ENCODE peak calls at places on chromosomes 1 and 21, in six cellular contexts. W, A, P, L, H and C are unnamed samples.

GRCh38 chr1:217393901-217394300 is 237.0 kb downstream of the GPATCH2 start:
- DNase-seq in W (no peak), L (no peak), A (peak; percentile 10), P (no peak), H (no peak), C (no peak)

GRCh38 chr1:162753001-162753658 is 37.4 kb upstream of the HSD17B7 start:
- DNase-seq in W (peak; percentile 9), A (no peak), L (no peak), P (no peak), H (no peak), C (no peak)

GRCh38 chr1:194028002-194028401 is 841.6 kb upstream of the B3GALT2 start:
- DNase-seq in H (no peak), P (no peak), L (no peak), A (peak; percentile 1), W (no peak), C (no peak)

GRCh38 chr21:32817206-32817605 is 45.7 kb upstream of the PAXBP1 start:
- DNase-seq in A (no peak), P (no peak), H (no peak), L (no peak), W (no peak), C (no peak)

GRCh38 chr1:19628879-19629278 is 15.2 kb upstream of the NBL1 start:
- DNase-seq in A (no peak), W (no peak), L (no peak), H (no peak), P (no peak), C (no peak)

GRCh38 chr1:108780937-108781574 is 34.6 kb downstream of the STXBP3 start:
- DNase-seq in H (no peak), W (no peak), A (no peak), L (no peak), P (no peak), C (no peak)

GRCh38 chr1:88982055-88982454 is 10.4 kb downstream of the KYAT3 start:
- DNase-seq in P (peak; percentile 12), L (no peak), A (peak; percentile 27), W (peak; percentile 24), H (no peak), C (no peak)

GRCh38 chr21:42836767-42837301 is 42.5 kb downstream of the WDR4 start:
- DNase-seq in L (no peak), P (no peak), H (no peak), W (no peak), A (no peak), C (no peak)

GRCh38 chr1:212233321-212233720 is 51.9 kb upstream of the PPP2R5A start:
- DNase-seq in L (no peak), A (no peak), H (no peak), W (no peak), P (no peak), C (no peak)

GRCh38 chr1:35499652-35500176 is 57.5 kb downstream of the KIAA0319L start:
- DNase-seq in W (no peak), P (no peak), H (no peak), A (no peak), L (no peak), C (peak; percentile 30)

GRCh38 chr1:13763264-13763663 is 63.3 kb downstream of the PRDM2 start:
- DNase-seq in H (no peak), L (no peak), A (no peak), P (no peak), W (no peak), C (no peak)

GRCh38 chr1:7902478-7903084 is 38.1 kb downstream of the TNFRSF9 start:
- DNase-seq in H (peak; percentile 73), P (peak; percentile 49), A (peak; percentile 75), L (peak; percentile 74), W (peak; percentile 47), C (peak; percentile 68)

GRCh38 chr1:218463194-218464156 is 118.3 kb downstream of the TGFB2 start:
- DNase-seq in H (no peak), W (peak; percentile 47), L (no peak), A (peak; percentile 63), P (peak; percentile 83), C (no peak)

GRCh38 chr1:94807742-94808491 is 12.2 kb upstream of the SLC44A3 start:
- DNase-seq in W (no peak), P (peak; percentile 27), A (no peak), L (no peak), H (no peak), C (peak; percentile 8)

GRCh38 chr1:59765036-59765730 is 49.6 kb upstream of the HOOK1 start:
- DNase-seq in P (no peak), L (no peak), A (peak; percentile 96), H (no peak), W (peak; percentile 92), C (no peak)

GRCh38 chr1:63843884-63844283 is 70.1 kb downstream of the ROR1 start:
- DNase-seq in W (no peak), L (no peak), P (no peak), H (no peak), A (no peak), C (no peak)

GRCh38 chr1:27366113-27366410 is 699 bp downstream of the MAP3K6 start:
- DNase-seq in A (peak; percentile 68), P (peak; percentile 70), H (peak; percentile 93), L (peak; percentile 68), W (no peak), C (peak; percentile 92)

GRCh38 chr1:107414550-107414949 is 273.7 kb downstream of the NTNG1 start:
- DNase-seq in P (no peak), L (no peak), A (no peak), H (no peak), W (no peak), C (no peak)

GRCh38 chr1:5765465-5765864 is 226.8 kb downstream of the NPHP4 start:
- DNase-seq in W (no peak), L (no peak), H (no peak), A (no peak), P (no peak), C (no peak)

GRCh38 chr1:37945743-37946702 is 830 bp downstream of the INPP5B start:
- DNase-seq in L (no peak), H (peak; percentile 21), W (no peak), P (peak; percentile 92), A (no peak), C (no peak)

GRCh38 chr21:33668180-33668579 is 25.9 kb downstream of the ITSN1 start:
- DNase-seq in P (peak; percentile 24), W (peak; percentile 17), A (no peak), L (no peak), H (no peak), C (no peak)

GRCh38 chr1:39205102-39205780 is 746 bp downstream of the MACF1 start:
- DNase-seq in W (peak; percentile 85), L (peak; percentile 30), A (peak; percentile 89), P (peak; percentile 76), H (no peak), C (peak; percentile 84)

GRCh38 chr1:50427086-50427817 is 4.0 kb upstream of the DMRTA2 start:
- DNase-seq in P (no peak), A (no peak), H (peak; percentile 22), W (no peak), L (peak; percentile 19), C (no peak)

GRCh38 chr1:54949971-54950360 is 30.5 kb upstream of the TMEM61 start:
- DNase-seq in W (no peak), L (no peak), H (no peak), A (no peak), P (no peak), C (no peak)

GRCh38 chr1:179153217-179153616 is 71.3 kb downstream of the TOR3A start:
- DNase-seq in A (no peak), W (no peak), P (no peak), L (no peak), H (no peak), C (no peak)

GRCh38 chr1:170032531-170033295 is 41.8 kb downstream of the KIFAP3 start:
- DNase-seq in L (no peak), W (no peak), H (no peak), P (peak; percentile 29), A (no peak), C (no peak)

GRCh38 chr1:3587133-3587733 is 24.1 kb downstream of the MEGF6 start:
- DNase-seq in P (peak; percentile 85), H (no peak), L (no peak), A (peak; percentile 39), W (no peak), C (no peak)

GRCh38 chr1:24071941-24072340 is 40.0 kb downstream of the MYOM3 start:
- DNase-seq in P (no peak), A (peak; percentile 15), W (no peak), L (no peak), H (no peak), C (no peak)

GRCh38 chr1:24075946-24076345 is 36.0 kb downstream of the MYOM3 start:
- DNase-seq in A (no peak), P (no peak), W (no peak), H (no peak), L (no peak), C (no peak)

GRCh38 chr1:24077278-24077978 is 34.5 kb downstream of the MYOM3 start:
- DNase-seq in P (no peak), L (no peak), W (no peak), A (no peak), H (no peak), C (no peak)

GRCh38 chr1:24074196-24074595 is 37.7 kb downstream of the MYOM3 start:
- DNase-seq in A (no peak), L (no peak), P (no peak), W (no peak), H (no peak), C (no peak)

DNA sequence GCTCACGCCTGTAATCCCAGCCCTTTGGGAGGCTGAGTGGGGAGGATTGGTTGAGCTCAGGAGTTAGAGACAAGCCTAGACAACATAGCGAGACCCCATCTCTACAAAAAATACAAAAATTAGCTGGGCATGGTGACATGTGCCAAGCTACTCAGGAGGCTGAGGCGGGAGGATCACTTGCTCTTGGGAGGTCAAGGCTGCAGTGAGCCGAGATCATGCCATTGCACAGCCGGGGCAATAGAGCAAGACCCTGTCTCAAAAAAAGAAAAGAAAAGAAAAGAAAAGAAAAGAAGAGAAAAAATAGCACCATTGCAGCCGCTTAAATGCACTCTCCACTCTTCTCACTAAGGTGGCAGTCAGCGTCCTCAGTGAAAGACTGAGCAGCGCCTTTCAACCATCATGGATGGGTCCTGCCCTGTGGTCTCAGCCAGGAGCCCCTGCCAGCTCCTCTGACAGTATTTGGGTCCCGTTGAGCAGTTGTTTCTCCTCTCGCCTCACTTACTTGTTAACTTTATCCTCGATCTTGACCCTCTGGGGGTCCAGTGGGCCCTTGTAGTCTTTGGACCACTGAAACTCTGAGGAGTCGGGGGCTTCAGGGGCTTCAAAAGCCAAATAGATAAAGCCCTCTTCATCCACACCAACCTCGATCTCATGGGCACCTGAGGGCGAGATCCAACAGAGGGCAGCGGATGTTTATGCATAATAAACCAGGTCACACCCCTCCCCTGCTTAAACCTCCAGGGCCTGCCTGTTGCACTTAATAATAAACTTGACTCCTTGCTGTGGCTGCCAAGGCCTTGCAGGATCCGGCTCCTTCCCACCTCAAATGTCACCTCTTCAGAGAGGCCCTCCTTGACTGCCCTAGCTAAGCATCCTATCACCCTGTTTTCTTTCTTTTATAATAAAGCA is 36.9 kb downstream of the MYOM3 start:
- DNase-seq in L (no peak), A (peak; percentile 26), H (no peak), W (no peak), P (no peak), C (no peak)
- TF ChIP-seq CTCF in L (no peak), A (peak; percentile 22), H (no peak), W (peak; percentile 15), P (no peak), C (no peak)

GRCh38 chr1:226109829-226110248 is 47.3 kb downstream of the H3-3A start:
- DNase-seq in H (peak; percentile 88), L (peak; percentile 93), P (peak; percentile 72), W (peak; percentile 82), A (peak; percentile 86), C (peak; percentile 87)
- TF ChIP-seq CTCF in H (no peak), L (no peak), P (peak; percentile 8), W (no peak), A (no peak), C (no peak)

GRCh38 chr1:2237773-2238172 is 9.7 kb downstream of the SKI start:
- DNase-seq in L (no peak), A (no peak), H (no peak), P (no peak), W (no peak), C (no peak)
- TF ChIP-seq CTCF in L (no peak), A (no peak), H (no peak), P (peak; percentile 37), W (no peak), C (no peak)

GRCh38 chr1:174114788-174115448 is 44.4 kb upstream of the RABGAP1L start:
- DNase-seq in A (peak; percentile 76), P (peak; percentile 50), W (peak; percentile 67), L (peak; percentile 51), H (peak; percentile 12), C (peak; percentile 4)
- TF ChIP-seq CTCF in A (peak; percentile 87), P (peak; percentile 78), W (peak; percentile 79), L (peak; percentile 81), H (peak; percentile 62), C (peak; percentile 69)